ENCODE peak calls at places on chromosomes 12 and 14, in eight cellular contexts. One of them, this sample, is unnamed.

GRCh38 chr12:7502612-7503011 is 965 bp downstream of the CD163 start:
- DNase-seq in NCI-H1105: no peak
- DNase-seq in NCI-H345: no peak
- DNase-seq in NB4: no peak
- DNase-seq in Peyer's patch: no peak
- DNase-seq in ovary: no peak
- DNase-seq in NAMALWA: no peak
- DNase-seq in ELR: no peak
- DNase-seq in this sample: no peak

GRCh38 chr12:48185181-48185919 is 1.9 kb downstream of the CCDC184 start:
- DNase-seq in NCI-H1105: no peak
- DNase-seq in NCI-H345: no peak
- DNase-seq in NB4: no peak
- DNase-seq in Peyer's patch: no peak
- DNase-seq in ovary: no peak
- DNase-seq in NAMALWA: peak; percentile 20
- DNase-seq in ELR: peak; percentile 41
- DNase-seq in this sample: no peak

GRCh38 chr12:113261847-113262470 is 40.7 kb downstream of the TPCN1 start:
- DNase-seq in NCI-H1105: no peak
- DNase-seq in NCI-H345: no peak
- DNase-seq in NB4: peak; percentile 91
- DNase-seq in Peyer's patch: no peak
- DNase-seq in ovary: no peak
- DNase-seq in NAMALWA: no peak
- DNase-seq in ELR: no peak
- DNase-seq in this sample: peak; percentile 49

GRCh38 chr12:24404086-24404815 is 454.8 kb upstream of the SOX5 start:
- DNase-seq in NCI-H1105: no peak
- DNase-seq in NCI-H345: no peak
- DNase-seq in NB4: no peak
- DNase-seq in Peyer's patch: no peak
- DNase-seq in ovary: no peak
- DNase-seq in NAMALWA: no peak
- DNase-seq in ELR: peak; percentile 28
- DNase-seq in this sample: peak; percentile 31

GRCh38 chr14:59771577-59771976 is 99.0 kb downstream of the RTN1 start:
- DNase-seq in NCI-H1105: peak; percentile 79
- DNase-seq in NCI-H345: peak; percentile 79
- DNase-seq in NB4: no peak
- DNase-seq in Peyer's patch: no peak
- DNase-seq in ovary: no peak
- DNase-seq in NAMALWA: no peak
- DNase-seq in ELR: peak; percentile 83
- DNase-seq in this sample: peak; percentile 30

GRCh38 chr12:56361487-56362129 is 1.0 kb downstream of the APOF start:
- DNase-seq in NCI-H1105: no peak
- DNase-seq in NCI-H345: no peak
- DNase-seq in NB4: no peak
- DNase-seq in Peyer's patch: no peak
- DNase-seq in ovary: no peak
- DNase-seq in NAMALWA: no peak
- DNase-seq in ELR: no peak
- DNase-seq in this sample: no peak

GRCh38 chr12:109770104-109770860 is 56.7 kb downstream of the FAM222A start:
- DNase-seq in NCI-H1105: no peak
- DNase-seq in NCI-H345: no peak
- DNase-seq in NB4: no peak
- DNase-seq in Peyer's patch: no peak
- DNase-seq in ovary: peak; percentile 83
- DNase-seq in NAMALWA: no peak
- DNase-seq in ELR: no peak
- DNase-seq in this sample: no peak

GRCh38 chr14:97180304-97181200 is 383.4 kb downstream of the VRK1 start:
- DNase-seq in NCI-H1105: no peak
- DNase-seq in NCI-H345: no peak
- DNase-seq in NB4: peak; percentile 75
- DNase-seq in Peyer's patch: no peak
- DNase-seq in ovary: no peak
- DNase-seq in NAMALWA: no peak
- DNase-seq in ELR: peak; percentile 61
- DNase-seq in this sample: peak; percentile 1

GRCh38 chr14:63642656-63643382 is 1.1 kb upstream of the WDR89 start:
- DNase-seq in NCI-H1105: no peak
- DNase-seq in NCI-H345: no peak
- DNase-seq in NB4: peak; percentile 14
- DNase-seq in Peyer's patch: no peak
- DNase-seq in ovary: no peak
- DNase-seq in NAMALWA: no peak
- DNase-seq in ELR: no peak
- DNase-seq in this sample: no peak

GRCh38 chr12:18864900-18865561 is 127.1 kb downstream of the CAPZA3 start:
- DNase-seq in NCI-H1105: no peak
- DNase-seq in NCI-H345: no peak
- DNase-seq in NB4: no peak
- DNase-seq in Peyer's patch: no peak
- DNase-seq in ovary: no peak
- DNase-seq in NAMALWA: no peak
- DNase-seq in ELR: peak; percentile 89
- DNase-seq in this sample: peak; percentile 77

GRCh38 chr12:7959278-7960063 is 23.5 kb upstream of the SLC2A3 start:
- DNase-seq in NCI-H1105: no peak
- DNase-seq in NCI-H345: no peak
- DNase-seq in NB4: peak; percentile 90
- DNase-seq in Peyer's patch: peak; percentile 72
- DNase-seq in ovary: no peak
- DNase-seq in NAMALWA: peak; percentile 45
- DNase-seq in ELR: peak; percentile 54
- DNase-seq in this sample: no peak

GRCh38 chr12:46266382-46266791 is 2.5 kb downstream of the SLC38A1 start:
- DNase-seq in NCI-H1105: peak; percentile 59
- DNase-seq in NCI-H345: peak; percentile 9
- DNase-seq in NB4: peak; percentile 52
- DNase-seq in Peyer's patch: peak; percentile 35
- DNase-seq in ovary: no peak
- DNase-seq in NAMALWA: peak; percentile 68
- DNase-seq in ELR: peak; percentile 78
- DNase-seq in this sample: peak; percentile 42

GRCh38 chr12:88529531-88530488 is 50.5 kb downstream of the KITLG start:
- DNase-seq in NCI-H1105: peak; percentile 6
- DNase-seq in NCI-H345: peak; percentile 62
- DNase-seq in NB4: no peak
- DNase-seq in Peyer's patch: no peak
- DNase-seq in ovary: no peak
- DNase-seq in NAMALWA: no peak
- DNase-seq in ELR: no peak
- DNase-seq in this sample: no peak

GRCh38 chr14:96215845-96216244 is 11.2 kb downstream of the BDKRB2 start:
- DNase-seq in NCI-H1105: no peak
- DNase-seq in NCI-H345: no peak
- DNase-seq in NB4: no peak
- DNase-seq in Peyer's patch: no peak
- DNase-seq in ovary: no peak
- DNase-seq in NAMALWA: no peak
- DNase-seq in ELR: no peak
- DNase-seq in this sample: no peak

GRCh38 chr12:9034095-9034494 is 44.7 kb downstream of the KLRG1 start:
- DNase-seq in NCI-H1105: no peak
- DNase-seq in NCI-H345: no peak
- DNase-seq in NB4: no peak
- DNase-seq in Peyer's patch: no peak
- DNase-seq in ovary: no peak
- DNase-seq in NAMALWA: no peak
- DNase-seq in ELR: no peak
- DNase-seq in this sample: no peak

GRCh38 chr12:47409310-47409709 is 296.5 kb downstream of the RPAP3 start:
- DNase-seq in NCI-H1105: no peak
- DNase-seq in NCI-H345: no peak
- DNase-seq in NB4: no peak
- DNase-seq in Peyer's patch: no peak
- DNase-seq in ovary: no peak
- DNase-seq in NAMALWA: no peak
- DNase-seq in ELR: no peak
- DNase-seq in this sample: no peak

GRCh38 chr14:90839024-90839888 is 23.0 kb upstream of the TTC7B start:
- DNase-seq in NCI-H1105: no peak
- DNase-seq in NCI-H345: no peak
- DNase-seq in NB4: no peak
- DNase-seq in Peyer's patch: no peak
- DNase-seq in ovary: peak; percentile 44
- DNase-seq in NAMALWA: no peak
- DNase-seq in ELR: peak; percentile 40
- DNase-seq in this sample: peak; percentile 68

GRCh38 chr14:99907761-99908652 is 114.8 kb downstream of the EML1 start:
- DNase-seq in NCI-H1105: no peak
- DNase-seq in NCI-H345: no peak
- DNase-seq in NB4: no peak
- DNase-seq in Peyer's patch: no peak
- DNase-seq in ovary: no peak
- DNase-seq in NAMALWA: no peak
- DNase-seq in ELR: no peak
- DNase-seq in this sample: no peak

GRCh38 chr12:118315821-118316220 is 56.9 kb downstream of the TAOK3 start:
- DNase-seq in NCI-H1105: no peak
- DNase-seq in NCI-H345: no peak
- DNase-seq in NB4: no peak
- DNase-seq in Peyer's patch: no peak
- DNase-seq in ovary: no peak
- DNase-seq in NAMALWA: no peak
- DNase-seq in ELR: no peak
- DNase-seq in this sample: peak; percentile 36

GRCh38 chr12:90211017-90211416 is 502.4 kb upstream of the ATP2B1 start:
- DNase-seq in NCI-H1105: no peak
- DNase-seq in NCI-H345: no peak
- DNase-seq in NB4: no peak
- DNase-seq in Peyer's patch: no peak
- DNase-seq in ovary: no peak
- DNase-seq in NAMALWA: no peak
- DNase-seq in ELR: peak; percentile 95
- DNase-seq in this sample: peak; percentile 69

GRCh38 chr14:43438056-43438455 is 1069.0 kb downstream of the FSCB start:
- DNase-seq in NCI-H1105: no peak
- DNase-seq in NCI-H345: no peak
- DNase-seq in NB4: peak; percentile 20
- DNase-seq in Peyer's patch: no peak
- DNase-seq in ovary: no peak
- DNase-seq in NAMALWA: no peak
- DNase-seq in ELR: no peak
- DNase-seq in this sample: no peak

GRCh38 chr14:93132472-93133065 is 16.8 kb upstream of the ITPK1 start:
- DNase-seq in NCI-H1105: no peak
- DNase-seq in NCI-H345: no peak
- DNase-seq in NB4: peak; percentile 55
- DNase-seq in Peyer's patch: peak; percentile 46
- DNase-seq in ovary: no peak
- DNase-seq in NAMALWA: peak; percentile 58
- DNase-seq in ELR: peak; percentile 58
- DNase-seq in this sample: peak; percentile 36

GRCh38 chr14:38964630-38965029 is 138.4 kb downstream of the SEC23A start:
- DNase-seq in NCI-H1105: no peak
- DNase-seq in NCI-H345: no peak
- DNase-seq in NB4: no peak
- DNase-seq in Peyer's patch: no peak
- DNase-seq in ovary: no peak
- DNase-seq in NAMALWA: no peak
- DNase-seq in ELR: peak; percentile 15
- DNase-seq in this sample: peak; percentile 49

GRCh38 chr12:121796855-121797751 is 3.6 kb upstream of the RHOF start:
- DNase-seq in NCI-H1105: peak; percentile 76
- DNase-seq in NCI-H345: peak; percentile 78
- DNase-seq in NB4: no peak
- DNase-seq in Peyer's patch: no peak
- DNase-seq in ovary: peak; percentile 90
- DNase-seq in NAMALWA: no peak
- DNase-seq in ELR: peak; percentile 94
- DNase-seq in this sample: peak; percentile 94

GRCh38 chr12:46371718-46372130 is 849 bp downstream of the SLC38A2 start:
- DNase-seq in NCI-H1105: peak; percentile 59
- DNase-seq in NCI-H345: peak; percentile 15
- DNase-seq in NB4: peak; percentile 83
- DNase-seq in Peyer's patch: peak; percentile 70
- DNase-seq in ovary: peak; percentile 79
- DNase-seq in NAMALWA: no peak
- DNase-seq in ELR: peak; percentile 70
- DNase-seq in this sample: peak; percentile 67

GRCh38 chr14:76121089-76121748 is 30.5 kb upstream of the GPATCH2L start:
- DNase-seq in NCI-H1105: no peak
- DNase-seq in NCI-H345: no peak
- DNase-seq in NB4: no peak
- DNase-seq in Peyer's patch: no peak
- DNase-seq in ovary: no peak
- DNase-seq in NAMALWA: no peak
- DNase-seq in ELR: no peak
- DNase-seq in this sample: no peak

GRCh38 chr14:95486875-95487668 is 29.4 kb downstream of the SYNE3 start:
- DNase-seq in NCI-H1105: peak; percentile 72
- DNase-seq in NCI-H345: peak; percentile 42
- DNase-seq in NB4: no peak
- DNase-seq in Peyer's patch: peak; percentile 77
- DNase-seq in ovary: no peak
- DNase-seq in NAMALWA: peak; percentile 93
- DNase-seq in ELR: no peak
- DNase-seq in this sample: no peak

GRCh38 chr12:110075880-110076279 is 27.6 kb upstream of the C12orf76 start:
- DNase-seq in NCI-H1105: no peak
- DNase-seq in NCI-H345: no peak
- DNase-seq in NB4: no peak
- DNase-seq in Peyer's patch: no peak
- DNase-seq in ovary: no peak
- DNase-seq in NAMALWA: no peak
- DNase-seq in ELR: no peak
- DNase-seq in this sample: no peak

GRCh38 chr14:68468437-68469207 is 324.2 kb downstream of the ZFP36L1 start:
- DNase-seq in NCI-H1105: no peak
- DNase-seq in NCI-H345: no peak
- DNase-seq in NB4: no peak
- DNase-seq in Peyer's patch: no peak
- DNase-seq in ovary: no peak
- DNase-seq in NAMALWA: no peak
- DNase-seq in ELR: peak; percentile 95
- DNase-seq in this sample: peak; percentile 93

GRCh38 chr14:79279645-79280399 is 931.5 kb downstream of the DIO2 start:
- DNase-seq in NCI-H1105: peak; percentile 30
- DNase-seq in NCI-H345: no peak
- DNase-seq in NB4: no peak
- DNase-seq in Peyer's patch: no peak
- DNase-seq in ovary: no peak
- DNase-seq in NAMALWA: no peak
- DNase-seq in ELR: peak; percentile 1
- DNase-seq in this sample: peak; percentile 32

GRCh38 chr12:54984602-54985376 is at the start of gene TESPA1:
- DNase-seq in NCI-H1105: no peak
- DNase-seq in NCI-H345: no peak
- DNase-seq in NB4: peak; percentile 76
- DNase-seq in Peyer's patch: peak; percentile 95
- DNase-seq in ovary: peak; percentile 68
- DNase-seq in NAMALWA: peak; percentile 93
- DNase-seq in ELR: no peak
- DNase-seq in this sample: no peak

GRCh38 chr12:41190360-41190759 is 2.2 kb downstream of the PDZRN4 start:
- DNase-seq in NCI-H1105: peak; percentile 30
- DNase-seq in NCI-H345: peak; percentile 55
- DNase-seq in NB4: peak; percentile 14
- DNase-seq in Peyer's patch: no peak
- DNase-seq in ovary: peak; percentile 37
- DNase-seq in NAMALWA: peak; percentile 10
- DNase-seq in ELR: peak; percentile 4
- DNase-seq in this sample: peak; percentile 1

GRCh38 chr14:91413547-91414474 is 3.8 kb downstream of the CCDC88C start:
- DNase-seq in NCI-H1105: peak; percentile 91
- DNase-seq in NCI-H345: peak; percentile 90
- DNase-seq in NB4: no peak
- DNase-seq in Peyer's patch: peak; percentile 72
- DNase-seq in ovary: no peak
- DNase-seq in NAMALWA: no peak
- DNase-seq in ELR: no peak
- DNase-seq in this sample: no peak

GRCh38 chr12:96219700-96220206 is 25.6 kb downstream of the ELK3 start:
- DNase-seq in NCI-H1105: no peak
- DNase-seq in NCI-H345: no peak
- DNase-seq in NB4: peak; percentile 49
- DNase-seq in Peyer's patch: no peak
- DNase-seq in ovary: no peak
- DNase-seq in NAMALWA: no peak
- DNase-seq in ELR: peak; percentile 99
- DNase-seq in this sample: peak; percentile 98

This sample was measured in EH.